ENCODE peak calls at places on chromosomes 2 and 18, in five cellular contexts. O, W, X, Y and R are unnamed samples. For H3K9me3 and H3F3A, the result is how much of the 10 kb centered on the place peaks cover.

GRCh38 chr2:37875332-37875976 is 49.6 kb upstream of the RMDN2 start:
- DNase-seq in O (no peak), W (no peak), X (peak), Y (no peak), R (no peak)

GRCh38 chr2:37623971-37624897 is 47.2 kb downstream of the CDC42EP3 start:
- DNase-seq in O (no peak), W (no peak), X (no peak), Y (peak), R (no peak)

GRCh38 chr2:161041356-161041755 is 118.9 kb upstream of the TANK start:
- DNase-seq in O (no peak), W (no peak), X (no peak), Y (no peak), R (no peak)

GRCh38 chr2:101339236-101339865 is 30.9 kb upstream of the RNF149 start:
- DNase-seq in O (no peak), W (no peak), X (no peak), Y (no peak), R (no peak)

GRCh38 chr2:188682864-188683263 is 291.3 kb upstream of the COL3A1 start:
- DNase-seq in O (no peak), W (no peak), X (no peak), Y (no peak), R (no peak)

GRCh38 chr2:8249191-8249590 is 432.7 kb upstream of the ID2 start:
- DNase-seq in O (no peak), W (no peak), X (no peak), Y (peak), R (no peak)

GRCh38 chr2:39642054-39642742 is 23.5 kb upstream of the TMEM178A start:
- DNase-seq in O (no peak), W (no peak), X (peak), Y (peak), R (peak)

GRCh38 chr18:79611040-79611681 is 68.4 kb upstream of the CTDP1 start:
- DNase-seq in O (no peak), W (no peak), X (no peak), Y (peak), R (peak)

GRCh38 chr18:61651880-61652268 is 240.9 kb downstream of the RNF152 start:
- DNase-seq in O (no peak), W (no peak), X (no peak), Y (no peak), R (peak)

GRCh38 chr2:240959214-240959940 is 39.0 kb upstream of the SNED1 start:
- DNase-seq in O (peak), W (no peak), X (no peak), Y (no peak), R (no peak)

GRCh38 chr2:64695656-64696310 is 42.1 kb upstream of the SERTAD2 start:
- DNase-seq in O (no peak), W (no peak), X (no peak), Y (peak), R (no peak)

DNA sequence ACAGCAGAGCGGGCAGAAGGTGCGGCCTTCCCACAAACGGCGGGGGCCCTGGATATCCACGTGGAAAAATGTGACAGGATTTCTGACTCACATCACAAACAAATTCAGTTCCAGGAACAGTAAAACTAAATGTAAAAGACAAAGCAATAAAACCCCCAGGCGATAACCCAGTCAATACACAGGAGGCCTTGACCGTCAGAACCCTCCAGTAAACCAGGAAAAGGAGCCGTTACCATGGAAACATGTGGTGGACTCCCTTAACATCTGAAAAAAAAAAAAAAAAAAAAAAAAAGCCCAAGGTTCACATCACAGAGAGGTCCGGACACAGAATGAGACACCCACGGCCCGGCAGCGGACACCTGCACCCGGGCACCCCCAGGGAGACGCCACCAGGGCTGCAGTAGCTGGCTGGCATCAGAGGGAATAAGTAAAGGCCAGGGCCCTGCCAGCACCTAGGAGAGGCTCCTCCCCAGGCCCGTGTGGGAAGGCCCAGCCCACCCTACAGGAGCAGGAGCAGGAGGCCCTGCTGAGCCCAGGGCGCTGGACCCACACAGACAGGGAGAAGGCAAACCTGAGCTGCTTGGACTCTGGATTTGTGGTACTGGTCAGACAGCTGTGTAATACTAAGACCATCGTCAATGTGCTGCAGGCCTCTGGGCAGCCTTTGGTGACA is 83.7 kb downstream of the TMEM18 start:
- DNase-seq in O (no peak), W (no peak), X (no peak), Y (no peak), R (no peak)
- H3K9me3 ChIP-seq in O (under half), W (under half), X (under half), Y (under half), R (under half)

GRCh38 chr2:172615862-172616261 is 60.0 kb downstream of the PDK1 start:
- DNase-seq in O (no peak), W (no peak), X (no peak), Y (peak), R (no peak)
- H3F3A ChIP-seq in O (under half), W (under half), X (under half), Y (under half), R (under half)

GRCh38 chr2:228722311-228722710 is 540.8 kb upstream of the SPHKAP start:
- DNase-seq in O (no peak), W (no peak), X (no peak), Y (no peak), R (no peak)
- H3K9me3 ChIP-seq in O (under half), W (under half), X (under half), Y (under half), R (under half)

GRCh38 chr2:178783889-178784288 is 23.3 kb downstream of the TTN start:
- DNase-seq in O (no peak), W (no peak), X (no peak), Y (no peak), R (no peak)
- H3F3A ChIP-seq in O (under half), W (under half), X (under half), Y (under half), R (under half)

GRCh38 chr2:56892381-56892780 is 708.6 kb downstream of the CCDC85A start:
- DNase-seq in O (no peak), W (no peak), X (no peak), Y (no peak), R (no peak)
- H3K9me3 ChIP-seq in O (under half), W (under half), X (under half), Y (under half), R (under half)

GRCh38 chr2:54569745-54570296 is 113.7 kb downstream of the SPTBN1 start:
- DNase-seq in O (no peak), W (peak), X (peak), Y (no peak), R (no peak)
- H3F3A ChIP-seq in O (under half), W (under half), X (under half), Y (half or more), R (half or more)

GRCh38 chr18:44518666-44519065 is 162.0 kb upstream of the SETBP1 start:
- DNase-seq in O (no peak), W (no peak), X (no peak), Y (no peak), R (no peak)
- H3K9me3 ChIP-seq in O (under half), W (under half), X (under half), Y (under half), R (under half)

GRCh38 chr2:230593765-230594164 is 118.9 kb upstream of the CAB39 start:
- DNase-seq in O (no peak), W (no peak), X (no peak), Y (no peak), R (no peak)
- H3F3A ChIP-seq in O (under half), W (under half), X (under half), Y (under half), R (under half)